ENCODE peak calls at places on chromosomes 6 and 20, in eight cellular contexts. D, Y, Q, W, B, H, N and Z are unnamed samples.

GRCh38 chr6:130426078-130426726 is 60.4 kb downstream of the TMEM200A start:
- DNase-seq in D (no peak), N (no peak), W (no peak), H (no peak), Y (peak; percentile 10), Q (no peak), B (no peak), Z (no peak)

GRCh38 chr6:110491644-110492317 is 15.4 kb upstream of the SLC22A16 start:
- DNase-seq in D (no peak), Y (no peak), W (no peak), H (no peak), B (no peak), N (no peak), Q (no peak), Z (no peak)

GRCh38 chr6:17885079-17885478 is 102.4 kb downstream of the KIF13A start:
- DNase-seq in W (no peak), H (no peak), Q (no peak), D (no peak), B (no peak), N (no peak), Y (no peak), Z (no peak)

GRCh38 chr20:31721408-31722332 is 998 bp downstream of the BCL2L1 start:
- DNase-seq in W (peak; percentile 43), H (no peak), D (no peak), B (no peak), Y (no peak), Q (no peak), N (no peak), Z (no peak)

GRCh38 chr20:37295001-37295400 is 5.5 kb downstream of the MANBAL start:
- DNase-seq in H (no peak), Y (peak; percentile 94), D (no peak), W (no peak), N (no peak), Q (peak; percentile 87), B (no peak), Z (peak; percentile 98)

GRCh38 chr6:135904666-135905065 is 53.2 kb downstream of the PDE7B start:
- DNase-seq in D (no peak), N (no peak), H (no peak), Q (no peak), Y (no peak), W (no peak), B (no peak), Z (no peak)

GRCh38 chr6:144349690-144350132 is 64.6 kb downstream of the UTRN start:
- DNase-seq in D (peak; percentile 81), Y (peak; percentile 16), W (no peak), H (no peak), N (no peak), Q (no peak), B (no peak), Z (peak; percentile 55)

GRCh38 chr6:109379706-109380105 is 2.6 kb downstream of the CD164 start:
- DNase-seq in Q (no peak), N (no peak), D (no peak), Y (no peak), W (no peak), H (no peak), B (no peak), Z (no peak)

GRCh38 chr6:15663057-15663638 is 320 bp upstream of the DTNBP1 start:
- DNase-seq in H (no peak), Q (no peak), W (no peak), B (no peak), D (no peak), N (no peak), Y (peak; percentile 34), Z (peak; percentile 8)

GRCh38 chr6:6025736-6026135 is 19.0 kb upstream of the NRN1 start:
- DNase-seq in H (no peak), Q (no peak), D (peak; percentile 39), N (no peak), B (no peak), Y (no peak), W (no peak), Z (no peak)

GRCh38 chr6:150229775-150230561 is 87.1 kb downstream of the PPP1R14C start:
- DNase-seq in Y (no peak), Q (no peak), B (no peak), N (no peak), H (no peak), W (no peak), D (no peak), Z (no peak)

GRCh38 chr6:63236398-63236817 is 25.1 kb downstream of the FKBP1C start:
- DNase-seq in W (no peak), D (no peak), Y (no peak), Q (no peak), H (no peak), B (no peak), N (no peak), Z (no peak)

GRCh38 chr20:45969712-45970634 is 2.0 kb downstream of the ZNF335 start:
- DNase-seq in Y (peak; percentile 66), H (peak; percentile 53), N (peak; percentile 53), D (peak; percentile 86), W (no peak), Q (peak; percentile 57), B (no peak), Z (no peak)

GRCh38 chr6:142886431-142887170 is 58.4 kb downstream of the HIVEP2 start:
- DNase-seq in Q (no peak), D (peak; percentile 73), H (no peak), Y (no peak), B (no peak), N (no peak), W (no peak), Z (no peak)

GRCh38 chr6:43172127-43173007 is 1.3 kb downstream of the SRF start:
- DNase-seq in Q (peak; percentile 79), N (no peak), H (peak; percentile 86), D (peak; percentile 29), Y (no peak), B (peak; percentile 66), W (peak; percentile 39), Z (no peak)
- TF ChIP-seq POLR2AphosphoS5 in Q (no peak), N (no peak), H (no peak), D (no peak), Y (no peak), B (peak; percentile 78), W (no peak), Z (no peak)

GRCh38 chr20:62840244-62841197 is 21.1 kb downstream of the TCFL5 start:
- DNase-seq in D (no peak), B (peak; percentile 49), Q (no peak), H (no peak), Y (no peak), N (no peak), W (no peak), Z (no peak)
- TF ChIP-seq POLR2AphosphoS5 in D (no peak), B (no peak), Q (no peak), H (no peak), Y (no peak), N (no peak), W (no peak), Z (no peak)

GRCh38 chr6:31355540-31355988 is 1.4 kb downstream of the HLA-B start:
- DNase-seq in W (no peak), Y (no peak), D (no peak), N (no peak), H (no peak), B (no peak), Q (no peak), Z (no peak)

GRCh38 chr6:31354788-31355539 is 2.0 kb downstream of the HLA-B start:
- DNase-seq in Y (no peak), D (no peak), H (no peak), B (no peak), W (no peak), N (no peak), Q (no peak), Z (no peak)

GRCh38 chr6:31356216-31356945 is 598 bp downstream of the HLA-B start:
- DNase-seq in B (peak; percentile 65), W (peak; percentile 49), H (peak; percentile 74), Y (no peak), D (no peak), Q (peak; percentile 77), N (no peak), Z (no peak)

GRCh38 chr6:31358302-31358701 is 1.3 kb upstream of the HLA-B start:
- DNase-seq in H (no peak), Q (no peak), Y (no peak), W (no peak), B (no peak), D (no peak), N (no peak), Z (no peak)

GRCh38 chr6:31356946-31357466 is at the start of gene HLA-B:
- DNase-seq in Q (peak; percentile 94), D (peak; percentile 49), Y (peak; percentile 47), N (peak; percentile 24), H (peak; percentile 87), W (peak; percentile 87), B (peak; percentile 53), Z (peak; percentile 53)
- TF ChIP-seq POLR2AphosphoS5 in Q (peak; percentile 91), D (no peak), Y (peak; percentile 53), N (peak; percentile 29), H (no peak), W (no peak), B (peak; percentile 26), Z (no peak)

DNA sequence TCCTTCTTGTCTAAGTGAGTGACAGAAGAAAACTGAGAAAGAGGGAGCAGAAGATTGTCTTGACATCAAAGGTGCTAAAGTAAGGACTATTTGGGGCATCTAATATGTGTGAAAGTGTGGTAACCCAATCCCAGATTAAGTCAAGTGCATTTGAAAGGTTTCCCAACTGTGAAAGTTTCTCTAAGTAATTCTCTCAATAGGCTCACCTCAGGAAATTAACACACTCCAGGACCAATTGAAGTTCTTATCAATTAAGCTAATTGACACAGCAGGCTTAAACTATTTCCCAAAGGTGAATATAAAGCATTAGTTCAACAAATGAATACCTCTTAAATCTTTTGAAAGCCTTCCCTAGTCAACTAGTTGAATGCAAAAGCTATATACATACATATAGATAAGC is 212.8 kb upstream of the FUT9 start:
- DNase-seq in D (no peak), Q (no peak), H (no peak), N (no peak), W (no peak), B (no peak), Y (no peak), Z (no peak)
- TF ChIP-seq POLR2AphosphoS5 in D (no peak), Q (no peak), H (no peak), N (no peak), W (peak; percentile 27), B (no peak), Y (no peak), Z (no peak)